ENCODE peak calls at places on chromosome 7, in eight cellular contexts. I, N, L, O, U, F, Q and V are unnamed samples.

GRCh38 chr7:137633133-137633532 is 213.6 kb downstream of the DGKI start:
- DNase-seq in I (no peak), N (no peak), L (no peak), O (no peak), U (no peak), F (no peak), Q (no peak), V (no peak)

GRCh38 chr7:88091988-88092675 is 127.7 kb downstream of the SRI start:
- DNase-seq in I (no peak), N (no peak), L (no peak), O (no peak), U (no peak), F (no peak), Q (no peak), V (no peak)

GRCh38 chr7:133827707-133828580 is 299.2 kb upstream of the LRGUK start:
- DNase-seq in I (no peak), N (no peak), L (no peak), O (no peak), U (no peak), F (no peak), Q (no peak), V (no peak)

GRCh38 chr7:66553001-66553400 is 75.7 kb upstream of the KCTD7 start:
- DNase-seq in I (no peak), N (no peak), L (no peak), O (no peak), U (no peak), F (no peak), Q (no peak), V (no peak)

GRCh38 chr7:99741438-99741795 is 6.4 kb upstream of the CYP3A7 start:
- DNase-seq in I (no peak), N (no peak), L (no peak), O (no peak), U (no peak), F (no peak), Q (no peak), V (no peak)

GRCh38 chr7:17370901-17371550 is 72.6 kb downstream of the AHR start:
- DNase-seq in I (no peak), N (no peak), L (no peak), O (no peak), U (no peak), F (no peak), Q (no peak), V (no peak)

GRCh38 chr7:70657989-70658578 is 473.9 kb upstream of the GALNT17 start:
- DNase-seq in I (no peak), N (no peak), L (no peak), O (no peak), U (no peak), F (no peak), Q (no peak), V (no peak)

GRCh38 chr7:43053968-43054367 is 58.5 kb upstream of the HECW1 start:
- DNase-seq in I (no peak), N (no peak), L (no peak), O (no peak), U (no peak), F (no peak), Q (no peak), V (no peak)